ENCODE peak calls at places on chromosomes 11 and 22, in six cellular contexts. One of them, this sample, is unnamed.

GRCh38 chr11:26483101-26483500 is 89.0 kb downstream of the MUC15 start:
- DNase-seq in stomach: no peak
- DNase-seq in heart right ventricle: no peak
- DNase-seq in neural progenitor cell: no peak
- DNase-seq in A549: no peak
- DNase-seq in fibroblast of mammary gland: peak; percentile 81
- DNase-seq in this sample: no peak

GRCh38 chr11:47179655-47179991 is 2.9 kb upstream of the ARFGAP2 start:
- DNase-seq in fibroblast of mammary gland: peak; percentile 40
- DNase-seq in stomach: peak; percentile 40
- DNase-seq in neural progenitor cell: peak; percentile 79
- DNase-seq in heart right ventricle: no peak
- DNase-seq in A549: peak; percentile 70
- DNase-seq in this sample: no peak

GRCh38 chr11:89487016-89487415 is 4.2 kb downstream of the NOX4 start:
- DNase-seq in A549: no peak
- DNase-seq in neural progenitor cell: no peak
- DNase-seq in heart right ventricle: no peak
- DNase-seq in stomach: no peak
- DNase-seq in fibroblast of mammary gland: peak; percentile 25
- DNase-seq in this sample: no peak

GRCh38 chr11:81772161-81772560 is 961.5 kb downstream of the FAM181B start:
- DNase-seq in fibroblast of mammary gland: peak; percentile 59
- DNase-seq in heart right ventricle: no peak
- DNase-seq in neural progenitor cell: peak; percentile 45
- DNase-seq in A549: no peak
- DNase-seq in stomach: no peak
- DNase-seq in this sample: no peak

GRCh38 chr11:131423715-131424114 is 53.3 kb downstream of the NTM start:
- DNase-seq in stomach: no peak
- DNase-seq in fibroblast of mammary gland: no peak
- DNase-seq in heart right ventricle: no peak
- DNase-seq in neural progenitor cell: no peak
- DNase-seq in A549: peak; percentile 63
- DNase-seq in this sample: no peak

GRCh38 chr22:47121791-47122190 is 359.3 kb downstream of the TBC1D22A start:
- DNase-seq in A549: no peak
- DNase-seq in neural progenitor cell: no peak
- DNase-seq in stomach: no peak
- DNase-seq in fibroblast of mammary gland: no peak
- DNase-seq in heart right ventricle: no peak
- DNase-seq in this sample: no peak

GRCh38 chr22:34638128-34638527 is 427.8 kb upstream of the ISX start:
- DNase-seq in A549: no peak
- DNase-seq in neural progenitor cell: no peak
- DNase-seq in stomach: no peak
- DNase-seq in fibroblast of mammary gland: no peak
- DNase-seq in heart right ventricle: no peak
- DNase-seq in this sample: no peak

GRCh38 chr11:620201-620600 is 4.5 kb upstream of the IRF7 start:
- DNase-seq in stomach: no peak
- DNase-seq in A549: no peak
- DNase-seq in fibroblast of mammary gland: no peak
- DNase-seq in neural progenitor cell: no peak
- DNase-seq in heart right ventricle: peak; percentile 10
- DNase-seq in this sample: no peak

GRCh38 chr22:45968003-45968650 is 8.8 kb downstream of the WNT7B start:
- DNase-seq in neural progenitor cell: no peak
- DNase-seq in heart right ventricle: no peak
- DNase-seq in fibroblast of mammary gland: peak; percentile 82
- DNase-seq in A549: no peak
- DNase-seq in stomach: no peak
- DNase-seq in this sample: no peak

GRCh38 chr22:28977481-28977971 is 84.1 kb downstream of the C22orf31 start:
- DNase-seq in stomach: peak; percentile 31
- DNase-seq in neural progenitor cell: no peak
- DNase-seq in fibroblast of mammary gland: peak; percentile 32
- DNase-seq in A549: peak; percentile 17
- DNase-seq in heart right ventricle: no peak
- DNase-seq in this sample: no peak
- TF ChIP-seq CTCF in stomach: no peak
- TF ChIP-seq CTCF in neural progenitor cell: no peak
- TF ChIP-seq CTCF in fibroblast of mammary gland: no peak
- TF ChIP-seq CTCF in A549: peak; percentile 31
- TF ChIP-seq CTCF in heart right ventricle: no peak
- TF ChIP-seq CTCF in this sample: no peak

GRCh38 chr11:78916759-78917158 is 342.1 kb upstream of the NARS2 start:
- DNase-seq in fibroblast of mammary gland: no peak
- DNase-seq in heart right ventricle: no peak
- DNase-seq in neural progenitor cell: no peak
- DNase-seq in A549: no peak
- DNase-seq in stomach: no peak
- DNase-seq in this sample: no peak
- TF ChIP-seq CTCF in fibroblast of mammary gland: peak; percentile 22
- TF ChIP-seq CTCF in heart right ventricle: no peak
- TF ChIP-seq CTCF in neural progenitor cell: no peak
- TF ChIP-seq CTCF in A549: no peak
- TF ChIP-seq CTCF in stomach: no peak
- TF ChIP-seq CTCF in this sample: peak; percentile 18

DNA sequence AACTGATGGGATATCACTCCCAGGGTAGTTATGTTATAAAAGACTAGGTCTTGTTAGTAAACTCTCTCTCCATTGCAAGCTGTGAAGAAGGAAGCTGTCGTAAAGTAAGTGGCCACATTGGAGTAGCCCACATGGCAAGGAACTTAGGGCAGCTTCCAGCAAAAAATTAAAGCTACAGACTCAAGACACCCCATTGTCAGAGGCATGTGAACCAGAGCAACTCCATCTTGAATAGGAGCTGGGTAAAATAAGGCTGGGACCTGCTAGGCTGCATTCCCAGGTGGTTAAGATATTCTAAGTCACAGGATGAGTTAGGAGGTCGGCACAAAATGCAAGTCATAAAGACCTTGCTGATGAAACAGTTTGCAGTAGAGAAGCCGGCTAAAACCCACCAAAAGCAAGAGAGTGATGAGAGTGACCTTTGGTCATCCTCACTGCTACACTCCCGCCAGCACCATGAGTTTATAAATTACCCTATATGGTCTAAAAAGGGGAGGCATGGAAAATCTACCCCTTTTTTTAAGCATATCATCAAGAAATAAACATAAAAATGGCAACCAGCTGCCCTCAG is 23.9 kb downstream of the CCKBR start:
- DNase-seq in fibroblast of mammary gland: no peak
- DNase-seq in A549: no peak
- DNase-seq in neural progenitor cell: no peak
- DNase-seq in heart right ventricle: no peak
- DNase-seq in stomach: no peak
- DNase-seq in this sample: no peak
- TF ChIP-seq CTCF in fibroblast of mammary gland: no peak
- TF ChIP-seq CTCF in A549: no peak
- TF ChIP-seq CTCF in neural progenitor cell: no peak
- TF ChIP-seq CTCF in heart right ventricle: no peak
- TF ChIP-seq CTCF in stomach: no peak
- TF ChIP-seq CTCF in this sample: no peak

GRCh38 chr11:125433454-125434121 is 62.5 kb downstream of the FEZ1 start:
- DNase-seq in fibroblast of mammary gland: peak; percentile 51
- DNase-seq in A549: peak; percentile 54
- DNase-seq in neural progenitor cell: peak; percentile 77
- DNase-seq in stomach: peak; percentile 29
- DNase-seq in heart right ventricle: peak; percentile 41
- DNase-seq in this sample: no peak
- TF ChIP-seq CTCF in fibroblast of mammary gland: peak; percentile 61
- TF ChIP-seq CTCF in A549: peak; percentile 25
- TF ChIP-seq CTCF in neural progenitor cell: peak; percentile 70
- TF ChIP-seq CTCF in stomach: peak; percentile 15
- TF ChIP-seq CTCF in heart right ventricle: peak; percentile 23
- TF ChIP-seq CTCF in this sample: peak; percentile 73